ENCODE peak calls at places on chromosome 18, in nine cellular contexts. Q is activated CD4-positive, alpha-beta T cell treated with anti-CD3 and anti-CD28 coated beads for 48 hours; H is NCI-H1105 treated with DMSO at 0.1 percent for 48 hours; X is nucleus accumbens; S is tibial artery; R is D341Med; V is brain microvascular endothelial cell; C is kidney glomerular epithelial cell; Y is stimulated activated CD8-positive, alpha-beta memory T cell treated with anti-CD3 and anti-CD28 coated beads, Interleukin-4, amount 100 ng/mL, for 1 hour. W is an unnamed sample.

GRCh38 chr18:415627-416612 is 84.6 kb downstream of the COLEC12 start:
- DNase-seq in Q (no peak), H (no peak), X (no peak), S (no peak), R (no peak), V (peak; percentile 25), C (peak; percentile 86), Y (no peak), W (no peak)

GRCh38 chr18:10424576-10425314 is 29.7 kb upstream of the APCDD1 start:
- DNase-seq in Q (no peak), H (no peak), X (no peak), S (no peak), R (no peak), V (no peak), C (no peak), Y (no peak), W (no peak)

GRCh38 chr18:37568671-37569070 is 3.1 kb upstream of the CELF4 start:
- DNase-seq in Q (no peak), H (no peak), X (no peak), S (no peak), R (no peak), V (no peak), C (no peak), Y (no peak), W (no peak)

GRCh38 chr18:44899832-44900231 is 219.1 kb downstream of the SETBP1 start:
- DNase-seq in Q (no peak), H (no peak), X (no peak), S (no peak), R (no peak), V (no peak), C (no peak), Y (no peak), W (no peak)

GRCh38 chr18:24818451-24818850 is 358.0 kb downstream of the HRH4 start:
- DNase-seq in Q (no peak), H (no peak), X (no peak), S (no peak), R (no peak), V (no peak), C (no peak), Y (no peak), W (no peak)

GRCh38 chr18:23740105-23740830 is 51.0 kb downstream of the LAMA3 start:
- DNase-seq in Q (no peak), H (peak; percentile 75), X (no peak), S (no peak), R (no peak), V (no peak), C (no peak), Y (no peak), W (no peak)

GRCh38 chr18:57759650-57760049 is 43.5 kb downstream of the ATP8B1 start:
- DNase-seq in Q (no peak), H (no peak), X (no peak), S (no peak), R (no peak), V (peak; percentile 49), C (no peak), Y (no peak), W (no peak)

GRCh38 chr18:59026364-59026763 is 113.3 kb upstream of the SEC11C start:
- DNase-seq in Q (no peak), H (no peak), X (no peak), S (no peak), R (no peak), V (no peak), C (no peak), Y (no peak), W (no peak)

GRCh38 chr18:72833471-72833870 is 34.3 kb downstream of the NETO1 start:
- DNase-seq in Q (no peak), H (no peak), X (no peak), S (no peak), R (no peak), V (peak; percentile 63), C (no peak), Y (no peak), W (no peak)

GRCh38 chr18:31039426-31039825 is 3.1 kb downstream of the DSC3 start:
- DNase-seq in Q (no peak), H (no peak), X (no peak), S (no peak), R (no peak), V (no peak), C (no peak), Y (no peak), W (no peak)

GRCh38 chr18:28767781-28768211 is 590.9 kb upstream of the CDH2 start:
- DNase-seq in Q (no peak), H (no peak), X (no peak), S (no peak), R (no peak), V (peak; percentile 2), C (peak; percentile 53), Y (no peak), W (no peak)

GRCh38 chr18:75548353-75548752 is 120.8 kb upstream of the SMIM21 start:
- DNase-seq in Q (no peak), H (no peak), X (peak; percentile 11), S (no peak), R (no peak), V (no peak), C (no peak), Y (no peak), W (no peak)

GRCh38 chr18:69774831-69775230 is 172.8 kb downstream of the CD226 start:
- DNase-seq in Q (no peak), H (no peak), X (no peak), S (no peak), R (no peak), V (peak; percentile 3), C (no peak), Y (no peak), W (no peak)

GRCh38 chr18:49359732-49360444 is 100.6 kb downstream of the DYM start:
- DNase-seq in Q (no peak), H (no peak), X (no peak), S (no peak), R (no peak), V (no peak), C (peak; percentile 78), Y (no peak), W (no peak)

GRCh38 chr18:50159654-50160046 is 35.3 kb downstream of the MYO5B start:
- DNase-seq in Q (no peak), H (no peak), X (no peak), S (no peak), R (no peak), V (no peak), C (no peak), Y (no peak), W (no peak)

GRCh38 chr18:48728204-48728833 is 189.5 kb downstream of the CTIF start:
- DNase-seq in Q (no peak), H (no peak), X (no peak), S (peak; percentile 78), R (no peak), V (peak; percentile 99), C (no peak), Y (no peak), W (no peak)

GRCh38 chr18:24792164-24792563 is 331.7 kb downstream of the HRH4 start:
- DNase-seq in Q (no peak), H (no peak), X (no peak), S (no peak), R (no peak), V (no peak), C (no peak), Y (no peak), W (no peak)

GRCh38 chr18:26002375-26002774 is 88.0 kb downstream of the SS18 start:
- DNase-seq in Q (no peak), H (no peak), X (no peak), S (no peak), R (no peak), V (peak; percentile 39), C (no peak), Y (no peak), W (no peak)

GRCh38 chr18:36441872-36442271 is 144.4 kb downstream of the FHOD3 start:
- DNase-seq in Q (no peak), H (no peak), X (no peak), S (no peak), R (no peak), V (peak; percentile 35), C (peak; percentile 75), Y (no peak), W (no peak)

GRCh38 chr18:58285731-58286130 is 241.7 kb downstream of the NEDD4L start:
- DNase-seq in Q (no peak), H (no peak), X (no peak), S (no peak), R (no peak), V (no peak), C (no peak), Y (no peak), W (no peak)

GRCh38 chr18:29004921-29005320 is 828.0 kb upstream of the CDH2 start:
- DNase-seq in Q (no peak), H (no peak), X (no peak), S (no peak), R (no peak), V (no peak), C (no peak), Y (no peak), W (no peak)

GRCh38 chr18:53148056-53148574 is 808.1 kb downstream of the DCC start:
- DNase-seq in Q (no peak), H (no peak), X (no peak), S (no peak), R (no peak), V (no peak), C (no peak), Y (no peak), W (no peak)

GRCh38 chr18:69172046-69172445 is 228.6 kb upstream of the DOK6 start:
- DNase-seq in Q (no peak), H (no peak), X (no peak), S (no peak), R (no peak), V (no peak), C (no peak), Y (no peak), W (no peak)

GRCh38 chr18:39591647-39592046 is 2026.0 kb upstream of the CELF4 start:
- DNase-seq in Q (no peak), H (peak; percentile 35), X (no peak), S (no peak), R (no peak), V (no peak), C (no peak), Y (no peak), W (no peak)

GRCh38 chr18:22045221-22045918 is 124.0 kb upstream of the GATA6 start:
- DNase-seq in Q (no peak), H (no peak), X (no peak), S (no peak), R (no peak), V (no peak), C (no peak), Y (no peak), W (no peak)

GRCh38 chr18:67310826-67311225 is 205.7 kb downstream of the DSEL start:
- DNase-seq in Q (no peak), H (no peak), X (no peak), S (no peak), R (no peak), V (peak; percentile 48), C (no peak), Y (no peak), W (no peak)

GRCh38 chr18:76519156-76519549 is 24.1 kb upstream of the ZNF516 start:
- DNase-seq in Q (no peak), H (no peak), X (no peak), S (no peak), R (no peak), V (no peak), C (no peak), Y (no peak), W (peak; percentile 16)

GRCh38 chr18:76610933-76611749 is 116.1 kb upstream of the ZNF516 start:
- DNase-seq in Q (no peak), H (no peak), X (peak; percentile 40), S (no peak), R (peak; percentile 22), V (no peak), C (no peak), Y (no peak), W (no peak)

GRCh38 chr18:11953113-11953512 is 28.2 kb upstream of the IMPA2 start:
- DNase-seq in Q (no peak), H (no peak), X (no peak), S (no peak), R (no peak), V (no peak), C (no peak), Y (no peak), W (no peak)

GRCh38 chr18:23539911-23540475 is 36.7 kb downstream of the RMC1 start:
- DNase-seq in Q (no peak), H (no peak), X (no peak), S (no peak), R (no peak), V (no peak), C (no peak), Y (no peak), W (no peak)

GRCh38 chr18:51053822-51054221 is 23.8 kb downstream of the SMAD4 start:
- DNase-seq in Q (no peak), H (no peak), X (no peak), S (no peak), R (no peak), V (no peak), C (no peak), Y (no peak), W (no peak)

W was measured in HuH-7.